ENCODE peak calls at places on chromosomes 3 and 15, in nine cellular contexts. S is effector CD4-positive, alpha-beta T cell; H is mammary epithelial cell; R is nucleus accumbens; Z is fibroblast of gingiva; V is HT1080; L is NCI-H226; G is substantia nigra; E is CD4-positive, alpha-beta memory T cell. B is an unnamed sample.

GRCh38 chr3:32443471-32443870 is 51.8 kb downstream of the CMTM7 start:
- DNase-seq in S (no peak), H (peak; percentile 96), R (no peak), Z (peak; percentile 72), V (peak; percentile 78), L (peak; percentile 80), G (no peak), E (no peak), B (no peak)

GRCh38 chr3:148227534-148227933 is 470.2 kb upstream of the AGTR1 start:
- DNase-seq in S (no peak), H (peak; percentile 33), R (no peak), Z (peak; percentile 26), V (no peak), L (peak; percentile 65), G (no peak), E (no peak), B (no peak)

GRCh38 chr3:32577621-32578556 is 7.2 kb upstream of the DYNC1LI1 start:
- DNase-seq in S (no peak), H (no peak), R (no peak), Z (peak; percentile 47), V (peak; percentile 17), L (no peak), G (no peak), E (no peak), B (no peak)

GRCh38 chr3:159266779-159267178 is 464.9 kb downstream of the MFSD1 start:
- DNase-seq in S (no peak), H (peak; percentile 42), R (no peak), Z (no peak), V (peak; percentile 73), L (peak; percentile 28), G (peak; percentile 8), E (no peak), B (no peak)

GRCh38 chr15:47813985-47814384 is 96.7 kb downstream of the SEMA6D start:
- DNase-seq in S (no peak), H (no peak), R (no peak), Z (no peak), V (no peak), L (no peak), G (no peak), E (no peak), B (no peak)

GRCh38 chr3:168216851-168217250 is 121.1 kb upstream of the GOLIM4 start:
- DNase-seq in S (no peak), H (no peak), R (no peak), Z (no peak), V (no peak), L (no peak), G (no peak), E (no peak), B (no peak)

GRCh38 chr3:56799251-56799882 is 2.4 kb downstream of the ARHGEF3 start:
- DNase-seq in S (no peak), H (peak; percentile 63), R (no peak), Z (peak; percentile 31), V (peak; percentile 68), L (peak; percentile 31), G (no peak), E (no peak), B (peak; percentile 25)

GRCh38 chr15:31474059-31474868 is 147.6 kb downstream of the KLF13 start:
- DNase-seq in S (no peak), H (no peak), R (no peak), Z (no peak), V (no peak), L (no peak), G (no peak), E (no peak), B (no peak)

GRCh38 chr15:67254238-67255175 is at the start of the genes AAGAB and IQCH:
- DNase-seq in S (peak; percentile 91), H (peak; percentile 99), R (peak; percentile 89), Z (peak; percentile 98), V (peak; percentile 98), L (peak; percentile 99), G (peak; percentile 96), E (peak; percentile 93), B (peak; percentile 93)

B was measured in RCC 7860.